ENCODE peak calls at places on chromosome 13, in eight cellular contexts. Z, T, U, G, S, D, O and F are unnamed samples.
A peak's percentile ranks its signal among the peaks of the same experiment; 100 is the strongest.

GRCh38 chr13:114071991-114072390 is 60.4 kb downstream of the RASA3 start:
- DNase-seq in Z (no peak), T (no peak), U (no peak), G (no peak), S (no peak), D (no peak), O (no peak), F (peak; percentile 42)

GRCh38 chr13:103349664-103350063 is 283.4 kb upstream of the SLC10A2 start:
- DNase-seq in Z (peak; percentile 3), T (no peak), U (no peak), G (no peak), S (no peak), D (no peak), O (no peak), F (no peak)

GRCh38 chr13:43986395-43986794 is 106.7 kb downstream of the LACC1 start:
- DNase-seq in Z (peak; percentile 44), T (no peak), U (no peak), G (no peak), S (no peak), D (no peak), O (no peak), F (no peak)

GRCh38 chr13:91155512-91156114 is 191.9 kb upstream of the MIR17HG start:
- DNase-seq in Z (no peak), T (no peak), U (no peak), G (no peak), S (no peak), D (no peak), O (no peak), F (no peak)

GRCh38 chr13:72920097-72920496 is 138.2 kb downstream of the PIBF1 start:
- DNase-seq in Z (no peak), T (no peak), U (no peak), G (no peak), S (no peak), D (peak; percentile 35), O (no peak), F (no peak)

GRCh38 chr13:54593504-54593903 is 1564.9 kb downstream of the OLFM4 start:
- DNase-seq in Z (no peak), T (no peak), U (no peak), G (no peak), S (no peak), D (no peak), O (no peak), F (no peak)

GRCh38 chr13:41764558-41764957 is 196.4 kb downstream of the VWA8 start:
- DNase-seq in Z (no peak), T (no peak), U (no peak), G (no peak), S (no peak), D (no peak), O (no peak), F (no peak)

GRCh38 chr13:23356368-23356767 is 77.1 kb downstream of the SACS start:
- DNase-seq in Z (no peak), T (no peak), U (no peak), G (no peak), S (no peak), D (no peak), O (no peak), F (no peak)

GRCh38 chr13:58151452-58151851 is 519.9 kb downstream of the PCDH17 start:
- DNase-seq in Z (no peak), T (no peak), U (no peak), G (no peak), S (no peak), D (no peak), O (no peak), F (no peak)

GRCh38 chr13:110457361-110457760 is 104.2 kb downstream of the RAB20 start:
- DNase-seq in Z (no peak), T (no peak), U (no peak), G (no peak), S (no peak), D (no peak), O (no peak), F (no peak)

GRCh38 chr13:51444922-51445321 is 7.9 kb downstream of the INTS6 start:
- DNase-seq in Z (no peak), T (peak; percentile 72), U (no peak), G (no peak), S (peak; percentile 57), D (no peak), O (no peak), F (no peak)